ENCODE peak calls at places on chromosomes 11 and 22, in four cellular contexts. R, F, M and I are unnamed samples.

GRCh38 chr11:10117709-10118341 is 176.2 kb downstream of the SBF2 start:
- DNase-seq in F (no peak), R (no peak), M (no peak), I (no peak)

GRCh38 chr11:1953489-1954284 is 6.6 kb downstream of the MRPL23 start:
- DNase-seq in R (no peak), M (no peak), F (no peak), I (peak; percentile 54)

GRCh38 chr11:103358251-103358650 is 249.0 kb downstream of the DYNC2H1 start:
- DNase-seq in F (no peak), R (no peak), M (no peak), I (no peak)

GRCh38 chr11:45843158-45843924 is 3.9 kb upstream of the CRY2 start:
- DNase-seq in R (peak; percentile 81), M (peak; percentile 96), F (peak; percentile 89), I (peak; percentile 88)

GRCh38 chr11:8273281-8273680 is 9.6 kb upstream of the LMO1 start:
- DNase-seq in M (no peak), F (no peak), R (no peak), I (no peak)

GRCh38 chr11:133228406-133229330 is 303.6 kb downstream of the OPCML start:
- DNase-seq in R (no peak), M (peak; percentile 5), F (peak; percentile 14), I (no peak)

GRCh38 chr11:127620660-127621059 is 620.1 kb upstream of the KIRREL3 start:
- DNase-seq in R (no peak), M (no peak), F (no peak), I (no peak)

GRCh38 chr11:74929431-74930363 is 19.2 kb downstream of the XRRA1 start:
- DNase-seq in F (peak; percentile 27), M (peak; percentile 88), R (peak; percentile 30), I (peak; percentile 19)

GRCh38 chr11:9211322-9211721 is 53.8 kb downstream of the DENND5A start:
- DNase-seq in R (no peak), M (no peak), F (no peak), I (no peak)

GRCh38 chr22:27795053-27795452 is 6.5 kb downstream of the MN1 start:
- DNase-seq in F (no peak), R (no peak), M (no peak), I (no peak)

GRCh38 chr11:26287067-26287518 is 44.8 kb upstream of the ANO3 start:
- DNase-seq in R (no peak), M (no peak), F (no peak), I (no peak)

GRCh38 chr11:87359401-87359800 is 321.7 kb downstream of the TMEM135 start:
- DNase-seq in R (no peak), F (no peak), M (no peak), I (no peak)

GRCh38 chr22:47209547-47210023 is 447.1 kb downstream of the TBC1D22A start:
- DNase-seq in R (no peak), M (no peak), F (no peak), I (no peak)

GRCh38 chr11:45089845-45090499 is 56.5 kb upstream of the PRDM11 start:
- DNase-seq in R (no peak), M (no peak), F (no peak), I (no peak)

GRCh38 chr11:86041975-86042378 is 26.9 kb downstream of the PICALM start:
- DNase-seq in M (peak; percentile 85), F (no peak), R (no peak), I (no peak)

GRCh38 chr11:68436985-68437926 is 23.3 kb upstream of the PPP6R3 start:
- DNase-seq in F (peak; percentile 47), M (peak; percentile 46), R (no peak), I (peak; percentile 61)

GRCh38 chr11:61281581-61282250 is 13.4 kb downstream of the VWCE start:
- DNase-seq in M (peak; percentile 19), F (no peak), R (no peak), I (peak; percentile 27)

GRCh38 chr22:29973269-29973668 is 90.3 kb downstream of the MTMR3 start:
- DNase-seq in R (no peak), M (no peak), F (no peak), I (no peak)

GRCh38 chr22:28430656-28431055 is 249.0 kb downstream of the TTC28 start:
- DNase-seq in R (no peak), F (no peak), M (no peak), I (no peak)

GRCh38 chr22:29377979-29378378 is 10.4 kb downstream of the AP1B1 start:
- DNase-seq in R (no peak), M (peak; percentile 94), F (no peak), I (no peak)

GRCh38 chr11:12410006-12410728 is 32.8 kb downstream of the PARVA start:
- DNase-seq in R (no peak), F (no peak), M (no peak), I (no peak)

GRCh38 chr11:69357458-69358397 is 63.8 kb downstream of the MYEOV start:
- DNase-seq in R (no peak), M (no peak), F (no peak), I (no peak)

GRCh38 chr11:68838572-68838964 is 3.1 kb downstream of the CPT1A start:
- DNase-seq in F (peak; percentile 54), R (no peak), M (peak; percentile 65), I (no peak)

GRCh38 chr11:28759311-28759710 is 651.1 kb downstream of the METTL15 start:
- DNase-seq in R (no peak), F (no peak), M (peak; percentile 15), I (no peak)

GRCh38 chr11:26332572-26332915 is 614 bp downstream of the ANO3 start:
- DNase-seq in F (no peak), R (no peak), M (no peak), I (no peak)

DNA sequence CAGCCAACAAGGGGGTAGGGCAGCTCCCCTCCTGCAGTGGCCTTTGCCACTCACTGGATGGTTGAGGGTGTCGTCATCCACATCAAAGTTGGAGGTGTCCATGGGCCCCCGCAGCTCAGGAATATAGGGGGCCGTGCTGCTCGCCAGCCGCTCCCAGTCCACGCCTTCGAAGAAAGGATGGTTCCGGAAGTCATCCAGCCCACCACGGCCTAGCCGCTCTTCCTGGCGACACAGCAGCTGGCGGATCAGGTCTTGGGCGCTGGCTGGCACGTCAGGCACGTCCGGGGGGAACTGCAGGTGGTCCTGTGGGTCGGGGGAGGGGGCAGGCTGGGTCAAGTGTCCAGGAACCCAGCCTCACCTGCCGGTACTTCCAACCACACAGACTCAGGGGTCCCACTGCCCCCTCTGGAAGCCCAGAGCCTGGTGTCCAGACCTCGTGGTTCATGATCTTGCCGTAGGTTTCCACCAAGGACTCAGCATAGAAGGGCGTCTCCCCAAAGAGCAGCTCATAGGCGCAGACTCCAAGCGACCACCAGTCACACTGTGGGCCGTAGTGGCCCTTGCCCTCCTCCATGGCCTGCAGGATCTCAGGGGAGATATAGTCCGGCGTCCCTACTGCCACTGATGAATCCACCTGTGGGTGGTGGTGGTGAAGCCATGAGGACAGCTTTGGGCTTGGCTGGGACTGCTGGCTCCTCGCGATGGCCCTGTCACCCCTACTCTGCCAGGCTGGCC is 5.7 kb downstream of the CDC42BPG start:
- DNase-seq in F (no peak), R (no peak), M (no peak), I (no peak)
- TF ChIP-seq CTCF in F (no peak), R (no peak), M (no peak), I (no peak)

DNA sequence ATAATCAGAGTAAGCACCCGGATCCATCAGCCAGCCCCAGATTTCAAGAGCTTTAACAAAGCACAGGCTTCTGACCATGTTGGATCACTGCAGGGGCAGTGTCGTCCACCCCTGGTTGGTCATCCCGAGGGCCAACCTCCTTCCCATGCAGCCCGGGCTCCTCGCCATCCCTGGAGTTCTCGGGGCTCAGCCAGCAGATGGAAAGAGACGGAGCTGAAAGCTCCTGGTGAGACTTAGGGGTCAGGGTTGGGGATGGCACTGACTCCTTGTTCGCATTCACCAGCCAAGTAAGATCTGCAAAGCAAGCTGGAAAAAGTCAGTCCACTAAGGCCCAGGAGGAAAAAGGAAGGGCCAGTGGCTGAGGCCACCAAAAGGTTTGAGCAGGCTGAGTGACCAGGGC is 888.9 kb downstream of the BRD1 start:
- DNase-seq in F (no peak), R (no peak), M (no peak), I (no peak)
- H3K9me3 ChIP-seq in F (no peaks in the 10 kb centered on the region), R (no peaks in the 10 kb centered on the region), M (no peaks in the 10 kb centered on the region), I (peaks cover 28% of the 10 kb centered on the region)

DNA sequence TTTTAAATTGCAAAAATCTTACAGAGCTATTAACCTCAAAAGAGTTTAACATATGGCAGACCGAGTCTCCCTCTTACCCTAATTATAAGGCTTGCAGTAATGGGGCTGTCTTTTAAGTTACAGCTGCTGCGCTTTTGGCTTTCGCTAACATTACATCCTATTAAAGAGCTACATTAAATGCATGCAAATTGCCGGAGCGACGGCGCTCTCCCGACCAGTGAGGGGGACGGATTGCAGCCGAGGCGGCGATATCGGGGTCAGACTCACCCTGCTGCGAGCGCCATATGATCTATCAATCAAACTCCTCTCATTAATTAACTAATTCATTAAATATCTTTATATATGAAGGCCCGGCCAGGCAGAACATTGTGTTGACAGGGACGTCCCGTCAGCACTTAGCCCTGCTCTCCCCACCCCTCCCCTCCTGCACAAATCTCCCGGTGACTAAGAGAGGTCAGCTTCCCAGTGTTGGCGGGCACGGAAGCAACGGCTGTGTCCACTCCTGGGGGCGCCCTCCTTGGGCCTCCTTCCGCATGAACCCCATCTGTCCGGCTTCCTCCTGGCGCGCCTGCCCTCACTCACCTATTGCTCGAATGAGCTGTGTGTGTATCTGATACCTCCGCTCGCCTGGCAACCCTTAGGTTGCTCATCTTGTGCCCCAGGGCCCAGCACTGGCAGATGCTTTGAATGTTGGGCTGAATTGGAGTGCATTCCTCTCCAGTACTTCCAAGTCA is 156.0 kb upstream of the CADM1 start:
- DNase-seq in M (no peak), F (no peak), R (no peak), I (no peak)
- TF ChIP-seq CTCF in M (no peak), F (no peak), R (no peak), I (no peak)

DNA sequence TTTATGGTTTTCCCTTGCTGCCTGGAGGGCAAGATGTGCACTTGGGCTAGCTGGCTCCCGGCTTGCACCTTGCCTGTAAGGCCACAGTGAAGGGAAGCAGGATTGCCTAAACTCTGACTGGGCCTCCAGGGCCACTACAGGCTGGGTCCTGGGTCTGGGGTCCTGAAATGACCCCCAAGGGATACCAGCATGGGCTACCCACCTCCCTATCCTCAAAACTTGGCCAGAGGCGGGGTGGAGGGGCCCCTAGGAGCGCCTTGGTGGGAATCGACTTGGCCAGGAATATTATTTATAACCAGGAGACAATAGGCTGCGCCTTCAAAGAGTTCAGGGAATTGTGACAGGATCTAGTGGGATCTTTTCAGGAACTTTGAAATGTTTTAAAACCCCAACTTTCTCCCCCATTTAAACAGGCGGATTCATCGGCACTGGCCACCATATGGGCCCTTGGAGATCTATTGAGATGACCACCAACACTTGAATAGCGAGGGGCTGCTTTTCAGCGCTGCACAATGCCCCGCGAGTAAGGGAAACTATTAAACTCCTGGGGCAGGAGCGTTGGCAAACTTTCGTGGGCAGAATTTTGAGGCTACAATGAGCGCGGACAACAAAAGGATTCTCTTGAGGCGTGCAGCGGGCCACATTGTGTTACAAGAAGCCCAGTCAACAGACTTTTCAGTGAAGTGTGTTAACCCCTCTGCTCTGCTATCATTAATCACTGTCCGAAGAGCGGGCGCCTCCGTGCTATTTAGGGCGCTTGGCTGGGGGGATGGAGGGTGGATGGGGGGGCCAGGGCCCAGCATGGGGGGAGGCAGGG is 15.2 kb downstream of the PAX6 start:
- DNase-seq in R (no peak), M (no peak), F (no peak), I (no peak)
- H3K9me3 ChIP-seq in R (peaks cover 5% of the 10 kb centered on the region), M (no peaks in the 10 kb centered on the region), F (no peaks in the 10 kb centered on the region), I (no peaks in the 10 kb centered on the region)

DNA sequence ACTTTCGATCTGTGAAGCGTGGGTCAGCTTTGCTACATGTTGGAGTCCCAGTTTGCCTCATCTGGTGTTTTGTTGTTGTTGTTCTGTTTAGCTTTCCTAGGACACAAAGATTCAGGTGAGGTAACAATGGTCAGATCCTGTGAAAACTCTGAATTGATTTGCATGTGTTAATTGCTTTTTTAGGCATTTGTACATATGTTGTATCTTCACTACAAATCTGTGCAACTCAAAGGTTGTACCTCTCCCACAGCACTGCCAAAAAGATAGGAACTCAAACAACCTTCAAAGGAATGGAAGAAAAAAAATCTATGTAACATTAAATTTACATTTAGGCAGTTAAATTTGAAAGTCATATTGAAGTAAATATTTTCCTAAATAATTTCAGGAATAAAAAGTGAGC is 518.5 kb upstream of the TENM4 start:
- DNase-seq in R (no peak), M (no peak), F (no peak), I (no peak)
- TF ChIP-seq CTCF in R (no peak), M (no peak), F (no peak), I (no peak)